ENCODE peak calls at places on chromosomes 7 and 10, in ten cellular contexts. S is OCI-M1; Y is NCI-H460; K is neural crest cell; I is activated CD4-positive, CD25-positive, alpha-beta regulatory T cell; G is glomerular endothelial cell; M is A549; Z is iris pigment epithelial cell; D is activated CD4-positive, alpha-beta T cell treated with anti-CD3 and anti-CD28 coated beads, Interleukin-2, amount 10 ng/mL, durations not matched to agents 7 days and 5 days; L is glutamatergic neuron. R is an unnamed sample.

GRCh38 chr10:101052285-101052684 is 9.5 kb upstream of the KAZALD1 start:
- DNase-seq in S (no peak), Y (no peak), K (no peak), I (no peak), G (no peak), M (no peak), Z (peak; percentile 74), D (no peak), L (no peak), R (no peak)

GRCh38 chr7:66768865-66769832 is 28.6 kb downstream of the RABGEF1 start:
- DNase-seq in S (peak; percentile 52), Y (no peak), K (no peak), I (no peak), G (no peak), M (no peak), Z (no peak), D (no peak), L (no peak), R (no peak)

GRCh38 chr7:69433086-69433485 is 165.2 kb upstream of the AUTS2 start:
- DNase-seq in S (no peak), Y (no peak), K (no peak), I (no peak), G (no peak), M (no peak), Z (no peak), D (no peak), L (no peak), R (no peak)

GRCh38 chr7:1734331-1734730 is 64.3 kb downstream of the ELFN1 start:
- DNase-seq in S (no peak), Y (no peak), K (no peak), I (no peak), G (no peak), M (no peak), Z (no peak), D (no peak), L (no peak), R (no peak)

GRCh38 chr10:132687181-132687892 is 98.6 kb downstream of the NKX6-2 start:
- DNase-seq in S (no peak), Y (no peak), K (no peak), I (no peak), G (no peak), M (no peak), Z (no peak), D (no peak), L (peak; percentile 11), R (peak; percentile 68)

GRCh38 chr10:53166325-53166724 is 393.7 kb upstream of the MBL2 start:
- DNase-seq in S (no peak), Y (no peak), K (no peak), I (no peak), G (no peak), M (no peak), Z (no peak), D (no peak), L (no peak), R (no peak)

GRCh38 chr10:68284597-68284996 is 47.3 kb upstream of the HNRNPH3 start:
- DNase-seq in S (no peak), Y (no peak), K (no peak), I (no peak), G (no peak), M (no peak), Z (no peak), D (no peak), L (no peak), R (no peak)

GRCh38 chr10:102583435-102584417 is 60.6 kb upstream of the TRIM8 start:
- DNase-seq in S (peak; percentile 94), Y (peak; percentile 86), K (peak; percentile 87), I (peak; percentile 61), G (peak; percentile 82), M (peak; percentile 95), Z (peak; percentile 86), D (peak; percentile 89), L (peak; percentile 90), R (peak; percentile 86)

GRCh38 chr10:124962421-124962820 is 20.5 kb downstream of the ZRANB1 start:
- DNase-seq in S (no peak), Y (no peak), K (no peak), I (no peak), G (no peak), M (no peak), Z (peak; percentile 83), D (no peak), L (no peak), R (no peak)

GRCh38 chr10:43648392-43649148 is at the start of gene ZNF32:
- DNase-seq in S (peak; percentile 92), Y (peak; percentile 80), K (peak; percentile 76), I (peak; percentile 68), G (peak; percentile 18), M (peak; percentile 79), Z (peak; percentile 88), D (peak; percentile 82), L (peak; percentile 92), R (peak; percentile 89)

GRCh38 chr7:22980422-22980821 is 33.5 kb downstream of the HYCC1 start:
- DNase-seq in S (no peak), Y (no peak), K (no peak), I (no peak), G (peak; percentile 37), M (no peak), Z (peak; percentile 82), D (no peak), L (no peak), R (no peak)

GRCh38 chr10:31095677-31096076 is 64.0 kb upstream of the ZNF438 start:
- DNase-seq in S (no peak), Y (no peak), K (no peak), I (no peak), G (no peak), M (no peak), Z (no peak), D (no peak), L (no peak), R (no peak)

GRCh38 chr7:44637788-44638594 is 31.6 kb downstream of the OGDH start:
- DNase-seq in S (peak; percentile 8), Y (peak; percentile 96), K (no peak), I (peak; percentile 57), G (no peak), M (peak; percentile 58), Z (peak; percentile 85), D (peak; percentile 85), L (no peak), R (no peak)

GRCh38 chr7:55473935-55474334 is 98.4 kb downstream of the VOPP1 start:
- DNase-seq in S (no peak), Y (no peak), K (no peak), I (no peak), G (no peak), M (no peak), Z (no peak), D (no peak), L (no peak), R (no peak)

GRCh38 chr10:58773942-58774341 is 261.3 kb downstream of the BICC1 start:
- DNase-seq in S (no peak), Y (no peak), K (no peak), I (no peak), G (no peak), M (no peak), Z (no peak), D (no peak), L (no peak), R (no peak)

GRCh38 chr10:20596911-20597310 is 300.2 kb downstream of the NEBL start:
- DNase-seq in S (no peak), Y (no peak), K (no peak), I (no peak), G (no peak), M (no peak), Z (peak; percentile 36), D (no peak), L (no peak), R (no peak)

GRCh38 chr10:123204127-123204461 is 49.9 kb downstream of the BUB3 start:
- DNase-seq in S (no peak), Y (no peak), K (no peak), I (no peak), G (no peak), M (no peak), Z (no peak), D (no peak), L (no peak), R (no peak)

GRCh38 chr10:70530315-70530714 is 51.7 kb downstream of the PALD1 start:
- DNase-seq in S (no peak), Y (no peak), K (no peak), I (no peak), G (no peak), M (no peak), Z (no peak), D (no peak), L (no peak), R (no peak)

GRCh38 chr7:36777062-36777461 is 52.8 kb upstream of the AOAH start:
- DNase-seq in S (no peak), Y (no peak), K (no peak), I (no peak), G (no peak), M (no peak), Z (no peak), D (peak; percentile 65), L (no peak), R (no peak)

GRCh38 chr7:131859162-131859821 is 302.9 kb upstream of the PODXL start:
- DNase-seq in S (peak; percentile 47), Y (peak; percentile 45), K (peak; percentile 69), I (no peak), G (peak; percentile 33), M (peak; percentile 87), Z (peak; percentile 59), D (peak; percentile 50), L (peak; percentile 83), R (no peak)

GRCh38 chr7:19113855-19114590 is 3.4 kb downstream of the TWIST1 start:
- DNase-seq in S (no peak), Y (no peak), K (no peak), I (no peak), G (no peak), M (no peak), Z (peak; percentile 61), D (no peak), L (no peak), R (no peak)